ENCODE peak calls at places on chromosomes 2 and 18, in eight cellular contexts. M, L, T, U, D, O, R and K are unnamed samples. For H3K9me3, the result is how much of the 10 kb centered on the place peaks cover.

GRCh38 chr2:3021720-3022119 is 355.9 kb downstream of the EIPR1 start:
- DNase-seq in M (no peak), L (no peak), T (peak), U (no peak), D (no peak), O (no peak), R (no peak), K (no peak)

GRCh38 chr2:124640221-124640750 is 615.2 kb downstream of the CNTNAP5 start:
- DNase-seq in M (no peak), L (no peak), T (no peak), U (no peak), D (no peak), O (no peak), R (no peak), K (no peak)

GRCh38 chr2:194564422-194564821 is 1092.6 kb upstream of the SLC39A10 start:
- DNase-seq in M (no peak), L (no peak), T (no peak), U (no peak), D (no peak), O (no peak), R (no peak), K (no peak)

GRCh38 chr2:191365089-191365488 is 119.9 kb downstream of the MYO1B start:
- DNase-seq in M (no peak), L (no peak), T (no peak), U (no peak), D (no peak), O (no peak), R (no peak), K (no peak)

GRCh38 chr2:221501210-221501882 is 70.8 kb downstream of the EPHA4 start:
- DNase-seq in M (no peak), L (no peak), T (no peak), U (no peak), D (no peak), O (no peak), R (peak), K (no peak)

GRCh38 chr18:61606759-61607158 is 273.5 kb downstream of the CDH20 start:
- DNase-seq in M (peak), L (peak), T (no peak), U (peak), D (no peak), O (peak), R (peak), K (peak)

GRCh38 chr18:6719098-6719913 is 10.2 kb upstream of the ARHGAP28 start:
- DNase-seq in M (no peak), L (no peak), T (no peak), U (no peak), D (no peak), O (no peak), R (no peak), K (no peak)

GRCh38 chr2:215392164-215392563 is 43.7 kb downstream of the FN1 start:
- DNase-seq in M (no peak), L (no peak), T (no peak), U (no peak), D (no peak), O (no peak), R (no peak), K (no peak)

GRCh38 chr2:240891492-240892340 is 4.2 kb downstream of the MAB21L4 start:
- DNase-seq in M (no peak), L (no peak), T (no peak), U (no peak), D (no peak), O (no peak), R (no peak), K (no peak)

GRCh38 chr2:26438526-26438925 is 36.8 kb downstream of the DRC1 start:
- DNase-seq in M (no peak), L (no peak), T (no peak), U (no peak), D (no peak), O (no peak), R (no peak), K (no peak)

GRCh38 chr2:172558372-172558771 is 2.5 kb downstream of the PDK1 start:
- DNase-seq in M (no peak), L (no peak), T (no peak), U (no peak), D (no peak), O (no peak), R (no peak), K (no peak)

GRCh38 chr2:240463866-240464481 is 28.5 kb downstream of the GPC1 start:
- DNase-seq in M (no peak), L (no peak), T (peak), U (peak), D (peak), O (no peak), R (no peak), K (no peak)

GRCh38 chr2:223235986-223236385 is 184.0 kb downstream of the KCNE4 start:
- DNase-seq in M (no peak), L (no peak), T (no peak), U (no peak), D (no peak), O (no peak), R (peak), K (no peak)

GRCh38 chr2:150286730-150287362 is 200.6 kb downstream of the RND3 start:
- DNase-seq in M (no peak), L (no peak), T (no peak), U (no peak), D (no peak), O (no peak), R (no peak), K (no peak)

GRCh38 chr2:170812716-170813585 is 3.7 kb upstream of the GAD1 start:
- DNase-seq in M (peak), L (no peak), T (no peak), U (no peak), D (no peak), O (peak), R (peak), K (no peak)

GRCh38 chr2:240724431-240724830 is 32.8 kb downstream of the AQP12A start:
- DNase-seq in M (no peak), L (no peak), T (no peak), U (no peak), D (no peak), O (no peak), R (no peak), K (no peak)

GRCh38 chr2:5942204-5942603 is 250.0 kb downstream of the SOX11 start:
- DNase-seq in M (no peak), L (no peak), T (no peak), U (no peak), D (no peak), O (no peak), R (no peak), K (no peak)

GRCh38 chr2:100056478-100056877 is 85.9 kb downstream of the AFF3 start:
- DNase-seq in M (no peak), L (no peak), T (no peak), U (no peak), D (no peak), O (no peak), R (no peak), K (no peak)

GRCh38 chr2:56053679-56054078 is 130.1 kb upstream of the EFEMP1 start:
- DNase-seq in M (no peak), L (no peak), T (no peak), U (no peak), D (no peak), O (no peak), R (no peak), K (no peak)

GRCh38 chr2:20077411-20077940 is 26.0 kb upstream of the LAPTM4A start:
- DNase-seq in M (no peak), L (no peak), T (no peak), U (no peak), D (peak), O (no peak), R (no peak), K (no peak)

GRCh38 chr2:42810971-42811865 is 18.8 kb upstream of the HAAO start:
- DNase-seq in M (no peak), L (peak), T (peak), U (peak), D (no peak), O (peak), R (peak), K (no peak)

GRCh38 chr2:241188386-241189092 is at the start of gene ANO7:
- DNase-seq in M (no peak), L (no peak), T (no peak), U (no peak), D (no peak), O (no peak), R (no peak), K (no peak)

GRCh38 chr2:55420244-55420713 is 623 bp upstream of the CCDC88A start:
- DNase-seq in M (no peak), L (no peak), T (no peak), U (no peak), D (no peak), O (no peak), R (no peak), K (no peak)

GRCh38 chr18:7393080-7393479 is 162.2 kb downstream of the LRRC30 start:
- DNase-seq in M (no peak), L (no peak), T (no peak), U (no peak), D (no peak), O (no peak), R (no peak), K (no peak)

GRCh38 chr2:208031608-208032019 is 6.3 kb upstream of the PLEKHM3 start:
- DNase-seq in M (no peak), L (no peak), T (no peak), U (no peak), D (no peak), O (no peak), R (no peak), K (no peak)

GRCh38 chr2:231046908-231047269 is 9.6 kb downstream of the C2orf72 start:
- DNase-seq in M (no peak), L (no peak), T (no peak), U (no peak), D (no peak), O (no peak), R (no peak), K (no peak)

GRCh38 chr2:27185331-27186026 is 26.4 kb upstream of the ATRAID start:
- DNase-seq in M (no peak), L (peak), T (no peak), U (peak), D (peak), O (no peak), R (no peak), K (no peak)

GRCh38 chr18:13374468-13375301 is 156.1 kb downstream of the LDLRAD4 start:
- DNase-seq in M (no peak), L (no peak), T (no peak), U (peak), D (peak), O (no peak), R (no peak), K (no peak)

GRCh38 chr2:231047270-231047921 is 9.3 kb upstream of the PSMD1 start:
- DNase-seq in M (no peak), L (no peak), T (no peak), U (no peak), D (no peak), O (no peak), R (no peak), K (no peak)

GRCh38 chr2:48496867-48497266 is 33.1 kb upstream of the STON1 start:
- DNase-seq in M (no peak), L (no peak), T (no peak), U (no peak), D (no peak), O (no peak), R (no peak), K (no peak)

GRCh38 chr18:58603365-58604067 is 25.4 kb downstream of the ALPK2 start:
- DNase-seq in M (no peak), L (no peak), T (no peak), U (peak), D (no peak), O (no peak), R (no peak), K (no peak)

GRCh38 chr2:119126650-119127049 is 31.9 kb downstream of the C1QL2 start:
- DNase-seq in M (peak), L (no peak), T (no peak), U (no peak), D (no peak), O (peak), R (no peak), K (no peak)

GRCh38 chr2:10514743-10515142 is 66.6 kb upstream of the ODC1 start:
- DNase-seq in M (no peak), L (peak), T (peak), U (no peak), D (no peak), O (no peak), R (no peak), K (no peak)

GRCh38 chr18:48135436-48135966 is 205.0 kb upstream of the SMAD2 start:
- DNase-seq in M (no peak), L (no peak), T (peak), U (no peak), D (no peak), O (no peak), R (no peak), K (no peak)

GRCh38 chr18:48138211-48138610 is 207.8 kb upstream of the SMAD2 start:
- DNase-seq in M (no peak), L (no peak), T (peak), U (no peak), D (no peak), O (no peak), R (no peak), K (no peak)

GRCh38 chr18:48136051-48136543 is 205.6 kb upstream of the SMAD2 start:
- DNase-seq in M (no peak), L (no peak), T (peak), U (no peak), D (no peak), O (no peak), R (no peak), K (no peak)

GRCh38 chr18:48137354-48138208 is 207.1 kb upstream of the SMAD2 start:
- DNase-seq in M (no peak), L (no peak), T (peak), U (no peak), D (no peak), O (no peak), R (no peak), K (no peak)

DNA sequence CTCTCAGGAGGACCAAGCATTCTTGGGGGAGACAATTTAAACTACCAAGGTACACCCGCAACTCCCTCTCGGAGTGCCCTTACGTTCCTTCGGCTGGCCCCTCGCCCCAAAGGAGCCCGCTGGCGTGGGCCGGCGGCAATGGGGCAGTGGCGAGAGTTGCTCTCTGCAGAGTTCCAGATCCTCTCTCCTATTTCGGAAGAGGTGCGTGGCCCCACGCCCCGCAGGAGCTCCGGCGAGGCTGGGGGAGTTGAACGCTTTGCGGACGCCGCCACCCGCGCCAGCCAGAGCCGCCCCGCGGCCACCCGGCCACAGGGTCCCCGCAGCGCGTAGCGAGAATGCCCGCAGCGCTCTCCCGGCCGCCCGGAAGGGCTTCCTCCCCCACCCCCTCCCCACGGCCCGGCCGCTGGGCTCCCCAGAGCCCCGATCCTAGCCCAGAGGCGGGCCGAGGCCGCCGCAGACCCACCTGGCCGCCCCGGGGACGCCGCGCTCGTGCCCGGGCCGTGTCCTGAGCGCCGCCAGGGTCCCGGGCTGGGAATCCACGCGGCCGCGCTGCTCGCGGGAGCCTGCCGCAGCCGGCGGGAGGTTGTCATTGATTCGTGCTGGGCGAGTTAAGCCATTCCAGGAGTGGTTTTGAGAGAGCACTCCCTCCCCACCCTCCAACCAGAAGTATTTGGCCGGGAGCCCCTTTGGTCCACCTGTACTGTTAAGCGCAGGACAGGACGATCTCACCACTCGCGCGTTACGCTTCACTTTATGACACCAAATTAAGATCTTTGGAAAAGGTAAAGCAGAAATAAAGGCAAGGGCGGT is 206.3 kb upstream of the SMAD2 start:
- DNase-seq in M (no peak), L (no peak), T (peak), U (no peak), D (no peak), O (peak), R (no peak), K (no peak)
- TF ChIP-seq POLR2AphosphoS5 in M (no peak), L (no peak), T (no peak), U (no peak), D (no peak), O (no peak), R (no peak), K (no peak)

DNA sequence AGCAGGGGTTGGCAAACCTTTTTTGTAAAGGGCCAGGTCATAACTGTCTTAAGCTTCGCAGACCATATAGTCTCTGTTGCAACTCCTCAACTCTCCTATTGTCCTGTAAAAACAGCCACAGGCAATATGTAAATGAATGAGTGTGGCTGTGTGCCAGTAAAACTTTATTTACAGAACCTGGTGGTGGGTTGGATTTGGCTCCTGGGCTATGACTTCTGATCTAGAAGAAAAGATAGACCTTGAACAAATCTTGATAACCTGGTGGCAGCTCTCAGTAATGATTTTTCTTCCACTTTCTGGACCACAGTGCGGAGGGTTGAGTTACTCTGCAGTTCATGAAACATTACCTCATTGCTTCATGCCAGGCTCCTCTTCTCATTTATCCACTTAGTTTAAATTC is 139.3 kb downstream of the MYCN start:
- DNase-seq in M (no peak), L (no peak), T (no peak), U (no peak), D (no peak), O (no peak), R (no peak), K (no peak)
- H3K9me3 ChIP-seq in M (under half), L (under half), T (under half), U (under half), D (under half), O (under half), R (under half), K (under half)

DNA sequence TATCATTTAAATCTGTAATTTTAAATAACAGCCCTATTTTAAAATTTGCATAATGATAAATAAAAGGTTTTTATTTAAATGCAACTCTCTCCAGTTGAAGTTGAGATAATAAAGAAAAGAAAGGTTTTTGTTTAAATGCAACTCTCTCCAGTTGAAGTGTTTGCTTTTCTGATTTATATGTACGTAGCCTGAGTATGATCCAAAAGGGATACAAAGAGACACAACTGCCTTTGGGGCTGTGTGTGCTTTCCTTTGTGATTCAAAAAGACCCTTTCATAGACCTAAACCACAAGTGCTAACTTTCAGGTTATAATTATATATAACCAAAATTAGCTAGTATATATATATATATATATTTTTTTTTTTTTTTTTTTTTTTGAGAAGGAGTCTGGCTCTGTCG is 76.2 kb upstream of the MFF start:
- DNase-seq in M (no peak), L (no peak), T (no peak), U (no peak), D (no peak), O (no peak), R (no peak), K (no peak)
- TF ChIP-seq POLR2AphosphoS5 in M (no peak), L (no peak), T (no peak), U (no peak), D (no peak), O (no peak), R (no peak), K (no peak)

GRCh38 chr2:16072638-16073290 is 132.4 kb downstream of the MYCN start:
- DNase-seq in M (no peak), L (no peak), T (no peak), U (no peak), D (no peak), O (no peak), R (no peak), K (no peak)

GRCh38 chr2:16071865-16072637 is 131.7 kb downstream of the MYCN start:
- DNase-seq in M (no peak), L (no peak), T (no peak), U (no peak), D (no peak), O (no peak), R (no peak), K (no peak)

GRCh38 chr2:16075045-16076012 is 135.0 kb downstream of the MYCN start:
- DNase-seq in M (no peak), L (no peak), T (no peak), U (no peak), D (no peak), O (no peak), R (no peak), K (no peak)

GRCh38 chr2:16073921-16074425 is 133.6 kb downstream of the MYCN start:
- DNase-seq in M (no peak), L (no peak), T (no peak), U (no peak), D (no peak), O (no peak), R (no peak), K (no peak)

DNA sequence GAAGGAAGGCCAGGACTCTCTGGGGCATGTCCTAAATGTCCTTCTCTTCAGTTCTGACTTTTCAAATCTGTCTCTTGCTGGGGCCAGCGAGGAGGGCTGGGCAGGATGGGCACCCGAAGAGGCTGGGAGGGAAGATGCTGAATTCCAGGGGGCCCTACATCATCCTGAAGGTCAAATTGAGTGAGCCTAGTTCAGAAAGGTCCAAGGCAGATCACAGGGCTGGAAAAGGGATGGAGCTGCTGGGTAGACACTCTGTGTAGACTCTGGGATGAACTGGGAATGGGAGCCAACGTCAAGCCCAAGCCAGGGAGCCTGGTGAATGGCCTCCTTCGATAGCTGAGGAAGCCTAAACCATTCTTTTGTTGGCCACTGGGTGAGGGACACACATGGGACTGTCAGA is 133.1 kb downstream of the MYCN start:
- DNase-seq in M (no peak), L (no peak), T (no peak), U (no peak), D (no peak), O (no peak), R (no peak), K (no peak)
- H3K9me3 ChIP-seq in M (under half), L (under half), T (under half), U (under half), D (under half), O (under half), R (under half), K (under half)

GRCh38 chr2:233438573-233439147 is 84.4 kb downstream of the DGKD start:
- DNase-seq in M (no peak), L (peak), T (peak), U (peak), D (no peak), O (no peak), R (no peak), K (no peak)
- TF ChIP-seq POLR2AphosphoS5 in M (no peak), L (no peak), T (no peak), U (no peak), D (no peak), O (no peak), R (no peak), K (no peak)